ENCODE peak calls at places on chromosomes 6 and 20, in ten cellular contexts. P is NCI-H460; Y is M059J; X is stimulated activated CD4-positive, alpha-beta T cell treated with anti-CD3 and anti-CD28 coated beads, Interleukin-2, amount 100 ng/mL, for 24 hours; L is epithelial cell of esophagus; J is T-helper 17 cell; S is activated CD4-positive, alpha-beta memory T cell treated with anti-CD3 and anti-CD28 coated beads for 36 hours; M is mucosa of descending colon; H is GM13977; R is endodermal cell. V is an unnamed sample.

GRCh38 chr20:11180186-11180585 is 506.4 kb upstream of the JAG1 start:
- DNase-seq in X (no peak), R (no peak), L (no peak), M (no peak), H (no peak), P (no peak), Y (peak), S (no peak), J (no peak), V (no peak)

GRCh38 chr6:170045563-170045960 is 245.3 kb downstream of the DLL1 start:
- DNase-seq in M (no peak), J (no peak), H (no peak), Y (no peak), X (no peak), R (no peak), P (no peak), L (no peak), S (no peak), V (no peak)

GRCh38 chr20:15523431-15523830 is 1049.8 kb downstream of the KIF16B start:
- DNase-seq in L (no peak), P (no peak), H (no peak), R (no peak), M (no peak), X (no peak), J (no peak), Y (peak), S (no peak), V (no peak)

GRCh38 chr6:107491059-107491609 is 1.2 kb downstream of the SOBP start:
- DNase-seq in R (peak), J (no peak), H (peak), S (peak), M (peak), P (no peak), L (peak), Y (peak), X (no peak), V (peak)

GRCh38 chr6:149935246-149935645 is 6.6 kb upstream of the ULBP2 start:
- DNase-seq in L (peak), J (no peak), S (no peak), P (no peak), M (no peak), H (no peak), R (peak), X (no peak), Y (peak), V (no peak)

GRCh38 chr20:35478804-35479472 is 23.5 kb downstream of the CEP250 start:
- DNase-seq in H (no peak), S (peak), L (no peak), R (peak), P (no peak), J (no peak), Y (no peak), X (no peak), M (no peak), V (no peak)

GRCh38 chr20:58930496-58930895 is 50.6 kb upstream of the NELFCD start:
- DNase-seq in L (peak), H (no peak), M (no peak), X (no peak), J (no peak), S (no peak), R (no peak), Y (peak), P (no peak), V (no peak)

GRCh38 chr6:138485005-138485545 is 14.2 kb downstream of the NHSL1 start:
- DNase-seq in H (no peak), J (no peak), P (no peak), X (no peak), Y (peak), L (no peak), M (no peak), S (no peak), R (no peak), V (no peak)

GRCh38 chr6:41408576-41408975 is 73.2 kb downstream of the NCR2 start:
- DNase-seq in P (no peak), H (no peak), X (no peak), R (peak), S (no peak), L (no peak), Y (no peak), J (no peak), M (no peak), V (no peak)

GRCh38 chr6:13217206-13217905 is 111.0 kb downstream of the TBC1D7 start:
- DNase-seq in X (no peak), Y (no peak), R (no peak), J (no peak), H (no peak), M (no peak), S (no peak), P (no peak), L (no peak), V (no peak)

V was measured in stomach.